ENCODE peak calls at places on chromosomes 4 and X, in ten cellular contexts. One of them, this sample, is unnamed.

GRCh38 chr4:2138846-2139500 is 79.8 kb downstream of the NAT8L start:
- DNase-seq in HepG2: no peak
- DNase-seq in lower leg skin: no peak
- DNase-seq in breast epithelium: no peak
- DNase-seq in NB4: peak; percentile 54
- DNase-seq in stomach: no peak
- DNase-seq in IMR-90: no peak
- DNase-seq in ovary: no peak
- DNase-seq in thyroid gland: no peak
- DNase-seq in sigmoid colon: no peak
- DNase-seq in this sample: no peak

GRCh38 chr4:39062094-39062493 is at the start of gene KLHL5:
- DNase-seq in HepG2: no peak
- DNase-seq in lower leg skin: no peak
- DNase-seq in breast epithelium: no peak
- DNase-seq in NB4: no peak
- DNase-seq in stomach: no peak
- DNase-seq in IMR-90: no peak
- DNase-seq in ovary: no peak
- DNase-seq in thyroid gland: no peak
- DNase-seq in sigmoid colon: no peak
- DNase-seq in this sample: no peak

GRCh38 chr4:152935661-152936445 is at the start of gene FHDC1:
- DNase-seq in HepG2: no peak
- DNase-seq in lower leg skin: no peak
- DNase-seq in breast epithelium: peak; percentile 76
- DNase-seq in NB4: peak; percentile 23
- DNase-seq in stomach: peak; percentile 90
- DNase-seq in IMR-90: no peak
- DNase-seq in ovary: peak; percentile 28
- DNase-seq in thyroid gland: peak; percentile 95
- DNase-seq in sigmoid colon: no peak
- DNase-seq in this sample: peak; percentile 55

GRCh38 chr4:152032722-152033131 is 271.9 kb upstream of the GATB start:
- DNase-seq in HepG2: no peak
- DNase-seq in lower leg skin: peak; percentile 29
- DNase-seq in breast epithelium: no peak
- DNase-seq in NB4: no peak
- DNase-seq in stomach: no peak
- DNase-seq in IMR-90: peak; percentile 88
- DNase-seq in ovary: no peak
- DNase-seq in thyroid gland: no peak
- DNase-seq in sigmoid colon: no peak
- DNase-seq in this sample: no peak

GRCh38 chrX:19064175-19064574 is 58.1 kb downstream of the ADGRG2 start:
- DNase-seq in HepG2: no peak
- DNase-seq in lower leg skin: no peak
- DNase-seq in breast epithelium: no peak
- DNase-seq in NB4: peak; percentile 13
- DNase-seq in stomach: no peak
- DNase-seq in IMR-90: peak; percentile 69
- DNase-seq in ovary: no peak
- DNase-seq in thyroid gland: no peak
- DNase-seq in sigmoid colon: no peak
- DNase-seq in this sample: no peak

GRCh38 chrX:38798956-38799355 is 2.3 kb upstream of the MID1IP1 start:
- DNase-seq in HepG2: no peak
- DNase-seq in lower leg skin: no peak
- DNase-seq in breast epithelium: no peak
- DNase-seq in NB4: no peak
- DNase-seq in stomach: no peak
- DNase-seq in IMR-90: peak; percentile 72
- DNase-seq in ovary: no peak
- DNase-seq in thyroid gland: no peak
- DNase-seq in sigmoid colon: no peak
- DNase-seq in this sample: no peak

GRCh38 chr4:179583221-179583620 is 2141.0 kb upstream of the AGA start:
- DNase-seq in HepG2: no peak
- DNase-seq in lower leg skin: no peak
- DNase-seq in breast epithelium: no peak
- DNase-seq in NB4: no peak
- DNase-seq in stomach: no peak
- DNase-seq in IMR-90: no peak
- DNase-seq in ovary: no peak
- DNase-seq in thyroid gland: no peak
- DNase-seq in sigmoid colon: no peak
- DNase-seq in this sample: no peak

GRCh38 chr4:4284827-4285618 is 4.9 kb downstream of the LYAR start:
- DNase-seq in HepG2: peak; percentile 67
- DNase-seq in lower leg skin: no peak
- DNase-seq in breast epithelium: no peak
- DNase-seq in NB4: no peak
- DNase-seq in stomach: no peak
- DNase-seq in IMR-90: no peak
- DNase-seq in ovary: no peak
- DNase-seq in thyroid gland: no peak
- DNase-seq in sigmoid colon: no peak
- DNase-seq in this sample: peak; percentile 23

GRCh38 chrX:136271300-136271699 is 20.1 kb upstream of the MAP7D3 start:
- DNase-seq in HepG2: no peak
- DNase-seq in lower leg skin: no peak
- DNase-seq in breast epithelium: no peak
- DNase-seq in NB4: peak; percentile 72
- DNase-seq in stomach: no peak
- DNase-seq in IMR-90: no peak
- DNase-seq in ovary: no peak
- DNase-seq in thyroid gland: no peak
- DNase-seq in sigmoid colon: no peak
- DNase-seq in this sample: no peak

GRCh38 chr4:62640296-62640695 is 1440.2 kb downstream of the ADGRL3 start:
- DNase-seq in HepG2: no peak
- DNase-seq in lower leg skin: no peak
- DNase-seq in breast epithelium: no peak
- DNase-seq in NB4: no peak
- DNase-seq in stomach: no peak
- DNase-seq in IMR-90: no peak
- DNase-seq in ovary: no peak
- DNase-seq in thyroid gland: no peak
- DNase-seq in sigmoid colon: no peak
- DNase-seq in this sample: no peak

GRCh38 chr4:173332963-173333657 is 1.0 kb downstream of the HMGB2 start:
- DNase-seq in HepG2: no peak
- DNase-seq in lower leg skin: no peak
- DNase-seq in breast epithelium: no peak
- DNase-seq in NB4: no peak
- DNase-seq in stomach: no peak
- DNase-seq in IMR-90: peak; percentile 1
- DNase-seq in ovary: no peak
- DNase-seq in thyroid gland: peak; percentile 22
- DNase-seq in sigmoid colon: no peak
- DNase-seq in this sample: no peak

GRCh38 chr4:35802644-35803043 is 441.7 kb downstream of the ARAP2 start:
- DNase-seq in HepG2: no peak
- DNase-seq in lower leg skin: no peak
- DNase-seq in breast epithelium: no peak
- DNase-seq in NB4: no peak
- DNase-seq in stomach: no peak
- DNase-seq in IMR-90: no peak
- DNase-seq in ovary: no peak
- DNase-seq in thyroid gland: no peak
- DNase-seq in sigmoid colon: no peak
- DNase-seq in this sample: no peak

GRCh38 chr4:19026281-19026680 is 1004.7 kb upstream of the LCORL start:
- DNase-seq in HepG2: no peak
- DNase-seq in lower leg skin: no peak
- DNase-seq in breast epithelium: no peak
- DNase-seq in NB4: no peak
- DNase-seq in stomach: no peak
- DNase-seq in IMR-90: no peak
- DNase-seq in ovary: no peak
- DNase-seq in thyroid gland: peak; percentile 88
- DNase-seq in sigmoid colon: peak; percentile 56
- DNase-seq in this sample: no peak

GRCh38 chrX:78687586-78687985 is 28.5 kb upstream of the RTL3 start:
- DNase-seq in HepG2: no peak
- DNase-seq in lower leg skin: no peak
- DNase-seq in breast epithelium: no peak
- DNase-seq in NB4: peak; percentile 41
- DNase-seq in stomach: no peak
- DNase-seq in IMR-90: no peak
- DNase-seq in ovary: no peak
- DNase-seq in thyroid gland: no peak
- DNase-seq in sigmoid colon: no peak
- DNase-seq in this sample: no peak

GRCh38 chrX:47629419-47630210 is at the start of gene CFP:
- DNase-seq in HepG2: no peak
- DNase-seq in lower leg skin: no peak
- DNase-seq in breast epithelium: no peak
- DNase-seq in NB4: peak; percentile 89
- DNase-seq in stomach: no peak
- DNase-seq in IMR-90: no peak
- DNase-seq in ovary: no peak
- DNase-seq in thyroid gland: no peak
- DNase-seq in sigmoid colon: no peak
- DNase-seq in this sample: no peak

GRCh38 chrX:46710927-46711623 is 47.8 kb downstream of the SLC9A7 start:
- DNase-seq in HepG2: no peak
- DNase-seq in lower leg skin: no peak
- DNase-seq in breast epithelium: no peak
- DNase-seq in NB4: no peak
- DNase-seq in stomach: no peak
- DNase-seq in IMR-90: no peak
- DNase-seq in ovary: no peak
- DNase-seq in thyroid gland: no peak
- DNase-seq in sigmoid colon: no peak
- DNase-seq in this sample: no peak

GRCh38 chr4:1416051-1416947 is 10.1 kb upstream of the NKX1-1 start:
- DNase-seq in HepG2: no peak
- DNase-seq in lower leg skin: no peak
- DNase-seq in breast epithelium: no peak
- DNase-seq in NB4: no peak
- DNase-seq in stomach: peak; percentile 21
- DNase-seq in IMR-90: no peak
- DNase-seq in ovary: peak; percentile 5
- DNase-seq in thyroid gland: no peak
- DNase-seq in sigmoid colon: peak; percentile 40
- DNase-seq in this sample: no peak

GRCh38 chr4:48079972-48080391 is 54.1 kb downstream of the TXK start:
- DNase-seq in HepG2: no peak
- DNase-seq in lower leg skin: no peak
- DNase-seq in breast epithelium: no peak
- DNase-seq in NB4: no peak
- DNase-seq in stomach: no peak
- DNase-seq in IMR-90: no peak
- DNase-seq in ovary: no peak
- DNase-seq in thyroid gland: no peak
- DNase-seq in sigmoid colon: no peak
- DNase-seq in this sample: no peak

DNA sequence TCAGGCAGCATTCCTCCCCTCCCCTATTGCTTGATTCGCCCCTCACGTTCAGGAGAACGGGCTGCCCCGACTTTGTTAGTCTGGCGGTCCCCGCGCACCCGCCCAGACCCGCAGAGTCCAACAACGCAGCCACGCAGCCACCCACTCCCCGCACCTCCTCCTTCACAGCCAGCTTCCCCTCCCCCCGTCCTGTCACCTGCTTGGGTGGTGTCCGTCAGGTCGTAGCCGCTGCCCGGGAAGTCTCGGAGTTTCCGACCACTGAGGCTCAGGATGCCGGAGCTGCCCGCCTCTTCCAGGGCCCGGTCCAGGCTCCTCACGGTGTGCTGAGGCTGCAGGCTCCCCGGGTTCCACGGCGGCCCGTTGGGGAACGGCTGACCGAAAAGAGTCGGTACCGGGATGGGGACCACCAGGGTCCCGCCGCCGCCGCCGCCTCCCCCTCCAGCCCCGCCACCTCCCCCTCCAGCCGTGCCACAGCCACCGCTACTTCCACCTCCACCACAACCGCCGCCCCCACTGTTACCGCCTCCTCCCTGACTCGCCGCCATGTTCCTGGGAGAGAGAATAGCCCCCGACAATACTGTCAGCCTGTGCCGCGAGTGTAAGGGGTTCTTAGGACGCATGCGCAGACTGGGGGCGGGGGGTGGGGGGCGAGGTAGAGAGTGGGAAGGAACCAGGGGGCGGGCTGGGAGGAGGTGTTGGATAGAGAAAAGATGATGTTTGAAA is at the start of gene LRCH2:
- DNase-seq in HepG2: no peak
- DNase-seq in lower leg skin: no peak
- DNase-seq in breast epithelium: no peak
- DNase-seq in NB4: no peak
- DNase-seq in stomach: no peak
- DNase-seq in IMR-90: peak; percentile 41
- DNase-seq in ovary: peak; percentile 61
- DNase-seq in thyroid gland: peak; percentile 62
- DNase-seq in sigmoid colon: peak; percentile 66
- DNase-seq in this sample: no peak
- TF ChIP-seq POLR2A in HepG2: no peak
- TF ChIP-seq POLR2A in lower leg skin: no peak
- TF ChIP-seq POLR2A in breast epithelium: no peak
- TF ChIP-seq POLR2A in NB4: no peak
- TF ChIP-seq POLR2A in stomach: no peak
- TF ChIP-seq POLR2A in IMR-90: no peak
- TF ChIP-seq POLR2A in ovary: no peak
- TF ChIP-seq POLR2A in thyroid gland: no peak
- TF ChIP-seq POLR2A in sigmoid colon: no peak
- TF ChIP-seq POLR2A in this sample: peak; percentile 23

GRCh38 chr4:184929476-184929875 is 88.8 kb upstream of the HELT start:
- DNase-seq in HepG2: no peak
- DNase-seq in lower leg skin: no peak
- DNase-seq in breast epithelium: no peak
- DNase-seq in NB4: no peak
- DNase-seq in stomach: no peak
- DNase-seq in IMR-90: no peak
- DNase-seq in ovary: no peak
- DNase-seq in thyroid gland: no peak
- DNase-seq in sigmoid colon: no peak
- DNase-seq in this sample: no peak
- TF ChIP-seq POLR2A in HepG2: no peak
- TF ChIP-seq POLR2A in lower leg skin: no peak
- TF ChIP-seq POLR2A in breast epithelium: no peak
- TF ChIP-seq POLR2A in NB4: no peak
- TF ChIP-seq POLR2A in stomach: no peak
- TF ChIP-seq POLR2A in IMR-90: no peak
- TF ChIP-seq POLR2A in ovary: no peak
- TF ChIP-seq POLR2A in thyroid gland: no peak
- TF ChIP-seq POLR2A in sigmoid colon: no peak
- TF ChIP-seq POLR2A in this sample: no peak

GRCh38 chr4:12538162-12538561 is 946.0 kb downstream of the RAB28 start:
- DNase-seq in HepG2: no peak
- DNase-seq in lower leg skin: no peak
- DNase-seq in breast epithelium: no peak
- DNase-seq in NB4: no peak
- DNase-seq in stomach: no peak
- DNase-seq in IMR-90: no peak
- DNase-seq in ovary: no peak
- DNase-seq in thyroid gland: no peak
- DNase-seq in sigmoid colon: no peak
- DNase-seq in this sample: no peak
- TF ChIP-seq POLR2A in HepG2: no peak
- TF ChIP-seq POLR2A in lower leg skin: no peak
- TF ChIP-seq POLR2A in breast epithelium: no peak
- TF ChIP-seq POLR2A in NB4: no peak
- TF ChIP-seq POLR2A in stomach: no peak
- TF ChIP-seq POLR2A in IMR-90: no peak
- TF ChIP-seq POLR2A in ovary: no peak
- TF ChIP-seq POLR2A in thyroid gland: no peak
- TF ChIP-seq POLR2A in sigmoid colon: no peak
- TF ChIP-seq POLR2A in this sample: no peak

GRCh38 chr4:156330436-156331031 is 376.9 kb upstream of the CTSO start:
- DNase-seq in HepG2: no peak
- DNase-seq in lower leg skin: no peak
- DNase-seq in breast epithelium: no peak
- DNase-seq in NB4: peak; percentile 22
- DNase-seq in stomach: no peak
- DNase-seq in IMR-90: no peak
- DNase-seq in ovary: no peak
- DNase-seq in thyroid gland: no peak
- DNase-seq in sigmoid colon: no peak
- DNase-seq in this sample: no peak
- TF ChIP-seq POLR2A in HepG2: no peak
- TF ChIP-seq POLR2A in lower leg skin: no peak
- TF ChIP-seq POLR2A in breast epithelium: no peak
- TF ChIP-seq POLR2A in NB4: no peak
- TF ChIP-seq POLR2A in stomach: no peak
- TF ChIP-seq POLR2A in IMR-90: no peak
- TF ChIP-seq POLR2A in ovary: no peak
- TF ChIP-seq POLR2A in thyroid gland: no peak
- TF ChIP-seq POLR2A in sigmoid colon: no peak
- TF ChIP-seq POLR2A in this sample: no peak